ENCODE peak calls at places on chromosomes 5 and 9, in five cellular contexts. One of them, this sample, is unnamed.

GRCh38 chr9:127154390-127155191 is 32.2 kb upstream of the ANGPTL2 start:
- DNase-seq in body of pancreas: no peak
- DNase-seq in left ventricle myocardium inferior: peak; percentile 80
- DNase-seq in pancreas: peak; percentile 19
- DNase-seq in lower lobe of right lung: peak; percentile 75
- DNase-seq in this sample: peak; percentile 56

GRCh38 chr5:122093415-122093814 is 15.4 kb upstream of the LOX start:
- DNase-seq in body of pancreas: no peak
- DNase-seq in left ventricle myocardium inferior: no peak
- DNase-seq in pancreas: no peak
- DNase-seq in lower lobe of right lung: no peak
- DNase-seq in this sample: no peak

GRCh38 chr5:157519579-157520253 is 55.9 kb downstream of the ADAM19 start:
- DNase-seq in body of pancreas: no peak
- DNase-seq in left ventricle myocardium inferior: no peak
- DNase-seq in pancreas: no peak
- DNase-seq in lower lobe of right lung: no peak
- DNase-seq in this sample: no peak

GRCh38 chr9:132146015-132146414 is 15.8 kb upstream of the NTNG2 start:
- DNase-seq in body of pancreas: no peak
- DNase-seq in left ventricle myocardium inferior: no peak
- DNase-seq in pancreas: no peak
- DNase-seq in lower lobe of right lung: no peak
- DNase-seq in this sample: no peak

GRCh38 chr9:120913673-120914266 is 12.8 kb downstream of the TRAF1 start:
- DNase-seq in body of pancreas: no peak
- DNase-seq in left ventricle myocardium inferior: no peak
- DNase-seq in pancreas: no peak
- DNase-seq in lower lobe of right lung: no peak
- DNase-seq in this sample: no peak

GRCh38 chr5:131491749-131492148 is 143.3 kb downstream of the RAPGEF6 start:
- DNase-seq in body of pancreas: no peak
- DNase-seq in left ventricle myocardium inferior: no peak
- DNase-seq in pancreas: no peak
- DNase-seq in lower lobe of right lung: no peak
- DNase-seq in this sample: no peak

GRCh38 chr5:102959055-102959454 is 160.9 kb downstream of the GIN1 start:
- DNase-seq in body of pancreas: no peak
- DNase-seq in left ventricle myocardium inferior: no peak
- DNase-seq in pancreas: no peak
- DNase-seq in lower lobe of right lung: no peak
- DNase-seq in this sample: no peak

GRCh38 chr5:944992-945685 is 52.5 kb downstream of the TRIP13 start:
- DNase-seq in body of pancreas: no peak
- DNase-seq in left ventricle myocardium inferior: no peak
- DNase-seq in pancreas: no peak
- DNase-seq in lower lobe of right lung: no peak
- DNase-seq in this sample: no peak

GRCh38 chr5:79464695-79465332 is 49.1 kb downstream of the HOMER1 start:
- DNase-seq in body of pancreas: no peak
- DNase-seq in left ventricle myocardium inferior: no peak
- DNase-seq in pancreas: no peak
- DNase-seq in lower lobe of right lung: no peak
- DNase-seq in this sample: no peak

GRCh38 chr9:134376386-134377142 is 50.3 kb downstream of the RXRA start:
- DNase-seq in body of pancreas: peak; percentile 41
- DNase-seq in left ventricle myocardium inferior: peak; percentile 58
- DNase-seq in pancreas: no peak
- DNase-seq in lower lobe of right lung: no peak
- DNase-seq in this sample: peak; percentile 66
- H3K4me1 ChIP-seq in body of pancreas: peaks cover 89% of the 10 kb centered on the region
- H3K4me1 ChIP-seq in left ventricle myocardium inferior: peaks cover 100% of the 10 kb centered on the region
- H3K4me1 ChIP-seq in pancreas: peaks cover 63% of the 10 kb centered on the region
- H3K4me1 ChIP-seq in lower lobe of right lung: peaks cover 98% of the 10 kb centered on the region
- H3K4me1 ChIP-seq in this sample: peaks cover 64% of the 10 kb centered on the region

GRCh38 chr5:177425801-177426565 is 493 bp upstream of the GRK6 start:
- DNase-seq in body of pancreas: peak; percentile 100
- DNase-seq in left ventricle myocardium inferior: peak; percentile 100
- DNase-seq in pancreas: peak; percentile 100
- DNase-seq in lower lobe of right lung: peak; percentile 100
- DNase-seq in this sample: peak; percentile 100

GRCh38 chr5:177427211-177427822 is 841 bp downstream of the GRK6 start:
- DNase-seq in body of pancreas: no peak
- DNase-seq in left ventricle myocardium inferior: no peak
- DNase-seq in pancreas: no peak
- DNase-seq in lower lobe of right lung: no peak
- DNase-seq in this sample: no peak

GRCh38 chr5:177423671-177424070 is 2.8 kb upstream of the GRK6 start:
- DNase-seq in body of pancreas: no peak
- DNase-seq in left ventricle myocardium inferior: no peak
- DNase-seq in pancreas: no peak
- DNase-seq in lower lobe of right lung: no peak
- DNase-seq in this sample: no peak

GRCh38 chr5:177426566-177427210 is at the start of gene GRK6:
- DNase-seq in body of pancreas: peak; percentile 57
- DNase-seq in left ventricle myocardium inferior: peak; percentile 32
- DNase-seq in pancreas: no peak
- DNase-seq in lower lobe of right lung: peak; percentile 81
- DNase-seq in this sample: peak; percentile 78

GRCh38 chr5:177425196-177425800 is 1.2 kb upstream of the GRK6 start:
- DNase-seq in body of pancreas: no peak
- DNase-seq in left ventricle myocardium inferior: no peak
- DNase-seq in pancreas: no peak
- DNase-seq in lower lobe of right lung: no peak
- DNase-seq in this sample: no peak
- H3K4me1 ChIP-seq in body of pancreas: peaks cover 23% of the 10 kb centered on the region
- H3K4me1 ChIP-seq in left ventricle myocardium inferior: peaks cover 32% of the 10 kb centered on the region
- H3K4me1 ChIP-seq in pancreas: peaks cover 13% of the 10 kb centered on the region
- H3K4me1 ChIP-seq in lower lobe of right lung: peaks cover 39% of the 10 kb centered on the region
- H3K4me1 ChIP-seq in this sample: peaks cover 11% of the 10 kb centered on the region

GRCh38 chr9:79013715-79014610 is 557.8 kb upstream of the TLE4 start:
- DNase-seq in body of pancreas: no peak
- DNase-seq in left ventricle myocardium inferior: no peak
- DNase-seq in pancreas: no peak
- DNase-seq in lower lobe of right lung: no peak
- DNase-seq in this sample: no peak
- H3K4me1 ChIP-seq in body of pancreas: no peaks in the 10 kb centered on the region
- H3K4me1 ChIP-seq in left ventricle myocardium inferior: no peaks in the 10 kb centered on the region
- H3K4me1 ChIP-seq in pancreas: no peaks in the 10 kb centered on the region
- H3K4me1 ChIP-seq in lower lobe of right lung: no peaks in the 10 kb centered on the region
- H3K4me1 ChIP-seq in this sample: no peaks in the 10 kb centered on the region

GRCh38 chr9:133976888-133977287 is 15.2 kb downstream of the VAV2 start:
- DNase-seq in body of pancreas: no peak
- DNase-seq in left ventricle myocardium inferior: peak; percentile 9
- DNase-seq in pancreas: no peak
- DNase-seq in lower lobe of right lung: peak; percentile 39
- DNase-seq in this sample: peak; percentile 11
- H3K4me1 ChIP-seq in body of pancreas: peaks cover 100% of the 10 kb centered on the region
- H3K4me1 ChIP-seq in left ventricle myocardium inferior: peaks cover 27% of the 10 kb centered on the region
- H3K4me1 ChIP-seq in pancreas: peaks cover 91% of the 10 kb centered on the region
- H3K4me1 ChIP-seq in lower lobe of right lung: peaks cover 32% of the 10 kb centered on the region
- H3K4me1 ChIP-seq in this sample: peaks cover 11% of the 10 kb centered on the region

DNA sequence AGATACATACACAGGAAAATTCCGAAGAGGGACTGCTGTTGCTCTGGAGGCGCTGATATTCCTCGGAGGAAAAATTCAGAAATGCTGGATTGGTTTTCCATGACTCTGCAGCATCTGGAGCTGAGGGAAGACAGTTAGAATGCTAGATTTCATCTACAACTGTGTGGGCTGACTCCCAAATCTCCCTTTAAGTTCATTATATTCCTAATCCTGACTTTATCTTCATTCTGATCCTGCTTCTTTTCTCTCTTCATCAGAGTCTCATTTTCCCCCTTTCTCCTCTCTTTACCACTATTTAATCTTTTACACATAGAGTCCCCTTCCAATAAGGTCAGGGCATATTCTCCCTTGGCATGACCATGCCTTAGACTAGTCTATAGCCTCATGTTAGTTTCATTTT is at the start of gene OR1N1:
- DNase-seq in body of pancreas: no peak
- DNase-seq in left ventricle myocardium inferior: no peak
- DNase-seq in pancreas: no peak
- DNase-seq in lower lobe of right lung: no peak
- DNase-seq in this sample: no peak
- H3K4me1 ChIP-seq in body of pancreas: no peaks in the 10 kb centered on the region
- H3K4me1 ChIP-seq in left ventricle myocardium inferior: no peaks in the 10 kb centered on the region
- H3K4me1 ChIP-seq in pancreas: no peaks in the 10 kb centered on the region
- H3K4me1 ChIP-seq in lower lobe of right lung: no peaks in the 10 kb centered on the region
- H3K4me1 ChIP-seq in this sample: no peaks in the 10 kb centered on the region

GRCh38 chr5:39156082-39156481 is 63.3 kb downstream of the FYB1 start:
- DNase-seq in body of pancreas: no peak
- DNase-seq in left ventricle myocardium inferior: no peak
- DNase-seq in pancreas: no peak
- DNase-seq in lower lobe of right lung: no peak
- DNase-seq in this sample: no peak
- H3K4me1 ChIP-seq in body of pancreas: no peaks in the 10 kb centered on the region
- H3K4me1 ChIP-seq in left ventricle myocardium inferior: peaks cover 5% of the 10 kb centered on the region
- H3K4me1 ChIP-seq in pancreas: no peaks in the 10 kb centered on the region
- H3K4me1 ChIP-seq in lower lobe of right lung: no peaks in the 10 kb centered on the region
- H3K4me1 ChIP-seq in this sample: no peaks in the 10 kb centered on the region

GRCh38 chr9:111922324-111923013 is 25.9 kb downstream of the UGCG start:
- DNase-seq in body of pancreas: no peak
- DNase-seq in left ventricle myocardium inferior: no peak
- DNase-seq in pancreas: no peak
- DNase-seq in lower lobe of right lung: no peak
- DNase-seq in this sample: no peak
- H3K4me1 ChIP-seq in body of pancreas: peaks cover 67% of the 10 kb centered on the region
- H3K4me1 ChIP-seq in left ventricle myocardium inferior: peaks cover 48% of the 10 kb centered on the region
- H3K4me1 ChIP-seq in pancreas: peaks cover 65% of the 10 kb centered on the region
- H3K4me1 ChIP-seq in lower lobe of right lung: peaks cover 39% of the 10 kb centered on the region
- H3K4me1 ChIP-seq in this sample: no peaks in the 10 kb centered on the region